ENCODE peak calls at places on chromosomes 16 and 17, in eight cellular contexts. Z, Y, U, X, A, L, N and I are unnamed samples. For H3K4me1, the result is how much of the 10 kb centered on the place peaks cover.

GRCh38 chr16:87584975-87585374 is 17.3 kb upstream of the JPH3 start:
- DNase-seq in Z (no peak), Y (no peak), U (no peak), X (no peak), A (no peak), L (no peak), N (no peak), I (no peak)

GRCh38 chr17:32807577-32807976 is 69.3 kb downstream of the MYO1D start:
- DNase-seq in Z (no peak), Y (no peak), U (no peak), X (peak), A (no peak), L (no peak), N (no peak), I (no peak)

GRCh38 chr16:23354246-23354645 is 52.1 kb downstream of the SCNN1B start:
- DNase-seq in Z (no peak), Y (no peak), U (no peak), X (no peak), A (no peak), L (no peak), N (no peak), I (no peak)

GRCh38 chr16:12600536-12601256 is 203.0 kb downstream of the CPPED1 start:
- DNase-seq in Z (no peak), Y (no peak), U (no peak), X (no peak), A (no peak), L (no peak), N (no peak), I (no peak)

GRCh38 chr17:41013606-41014005 is 4.7 kb upstream of the KRTAP3-1 start:
- DNase-seq in Z (peak), Y (no peak), U (no peak), X (no peak), A (peak), L (no peak), N (no peak), I (peak)

GRCh38 chr17:40071720-40072480 is 9.1 kb downstream of the THRA start:
- DNase-seq in Z (no peak), Y (peak), U (peak), X (peak), A (peak), L (peak), N (peak), I (peak)

GRCh38 chr17:9021158-9021984 is at the start of gene NTN1:
- DNase-seq in Z (peak), Y (peak), U (peak), X (no peak), A (peak), L (peak), N (peak), I (peak)

GRCh38 chr17:10618202-10618635 is 38.9 kb downstream of the MYH3 start:
- DNase-seq in Z (peak), Y (peak), U (peak), X (peak), A (peak), L (no peak), N (peak), I (peak)

GRCh38 chr17:61412860-61413653 is 13.4 kb downstream of the TBX2 start:
- DNase-seq in Z (no peak), Y (no peak), U (no peak), X (no peak), A (peak), L (no peak), N (peak), I (no peak)
- H3K4me1 ChIP-seq in Z (under half), Y (under half), U (under half), X (under half), A (under half), L (under half), N (under half), I (under half)

GRCh38 chr16:30379165-30379783 is 3.1 kb downstream of the SEPTIN1 start:
- DNase-seq in Z (no peak), Y (no peak), U (no peak), X (no peak), A (peak), L (no peak), N (no peak), I (no peak)

GRCh38 chr16:30380801-30381208 is 1.6 kb downstream of the SEPTIN1 start:
- DNase-seq in Z (no peak), Y (no peak), U (no peak), X (no peak), A (no peak), L (no peak), N (no peak), I (no peak)

GRCh38 chr16:30381351-30382041 is 865 bp downstream of the SEPTIN1 start:
- DNase-seq in Z (no peak), Y (no peak), U (no peak), X (no peak), A (no peak), L (no peak), N (no peak), I (no peak)

GRCh38 chr16:30380072-30380471 is 2.3 kb downstream of the SEPTIN1 start:
- DNase-seq in Z (no peak), Y (no peak), U (no peak), X (no peak), A (no peak), L (no peak), N (no peak), I (no peak)

GRCh38 chr16:30382398-30383015 is at the start of gene SEPTIN1:
- DNase-seq in Z (no peak), Y (no peak), U (no peak), X (no peak), A (no peak), L (no peak), N (no peak), I (no peak)
- H3K27ac ChIP-seq in Z (no peak), Y (no peak), U (no peak), X (no peak), A (no peak), L (peak), N (peak), I (no peak)

GRCh38 chr17:75341784-75342183 is 52.6 kb upstream of the SLC25A19 start:
- DNase-seq in Z (no peak), Y (no peak), U (no peak), X (no peak), A (no peak), L (no peak), N (no peak), I (no peak)
- H3K4me1 ChIP-seq in Z (under half), Y (under half), U (under half), X (under half), A (under half), L (under half), N (under half), I (under half)

DNA sequence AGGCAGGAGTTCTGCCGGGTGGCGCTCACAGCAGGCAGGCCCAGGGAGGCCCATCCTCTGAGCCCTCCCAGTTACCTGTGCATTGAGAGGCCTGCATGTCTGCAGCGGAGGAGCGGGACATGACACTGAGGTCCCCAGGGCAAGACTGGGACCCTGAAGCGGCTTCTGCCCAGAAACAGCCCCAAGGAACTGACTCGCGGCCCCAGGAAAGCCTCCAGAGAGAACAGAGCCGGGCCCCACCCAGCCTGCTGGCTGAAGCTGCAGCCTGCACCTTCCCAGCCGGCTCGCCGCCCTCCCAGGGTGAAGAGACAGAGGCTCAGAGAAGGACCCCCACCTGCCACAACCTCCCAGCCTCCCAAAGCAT is 16.5 kb downstream of the ZNF423 start:
- DNase-seq in Z (no peak), Y (no peak), U (no peak), X (no peak), A (no peak), L (no peak), N (no peak), I (no peak)
- H3K27ac ChIP-seq in Z (no peak), Y (no peak), U (peak), X (no peak), A (no peak), L (peak), N (no peak), I (no peak)

DNA sequence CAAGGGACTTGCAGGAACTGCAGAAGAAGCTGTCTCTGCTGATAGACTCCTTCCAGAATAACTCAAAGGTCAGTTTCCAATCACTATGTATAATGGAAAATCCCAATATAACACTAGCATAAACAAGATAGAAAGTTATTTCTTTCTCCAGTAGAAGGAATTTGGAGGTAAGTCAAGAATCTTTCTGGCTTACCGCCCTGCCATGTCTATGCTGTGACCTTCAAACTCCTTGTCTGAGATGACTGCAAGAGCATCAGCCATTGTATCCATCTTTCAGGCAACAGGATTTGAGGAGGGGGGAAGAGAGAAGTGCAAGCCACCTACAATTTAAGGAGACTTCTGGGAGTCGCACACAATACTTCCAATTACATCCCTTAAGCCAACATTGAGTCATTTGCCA is 2.7 kb downstream of the LDAF1 start:
- DNase-seq in Z (peak), Y (no peak), U (no peak), X (no peak), A (no peak), L (no peak), N (no peak), I (no peak)
- H3K4me1 ChIP-seq in Z (under half), Y (under half), U (under half), X (under half), A (under half), L (under half), N (under half), I (under half)

DNA sequence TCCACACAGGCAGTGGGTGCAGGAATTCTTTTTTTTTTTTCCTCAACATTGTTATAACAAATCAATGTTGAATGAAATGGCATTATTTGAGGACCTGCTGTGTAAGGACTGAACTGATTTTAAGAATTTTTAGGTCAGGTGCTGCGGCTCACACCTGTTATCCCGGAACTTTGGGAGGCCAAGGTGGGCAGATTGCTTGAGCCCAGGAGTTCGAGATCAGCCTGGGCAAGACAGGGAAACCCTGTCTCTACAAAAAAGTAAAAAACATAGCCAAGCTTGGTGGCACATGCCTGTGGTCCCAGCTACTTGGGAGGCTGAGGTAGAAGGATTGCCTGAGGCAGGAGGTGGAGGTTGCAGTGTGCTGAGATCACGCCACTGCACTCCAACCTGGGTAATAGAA is 12.4 kb downstream of the MPRIP start:
- DNase-seq in Z (no peak), Y (no peak), U (no peak), X (no peak), A (no peak), L (no peak), N (no peak), I (no peak)
- H3K27ac ChIP-seq in Z (no peak), Y (no peak), U (no peak), X (no peak), A (no peak), L (peak), N (no peak), I (no peak)

GRCh38 chr17:42190491-42191180 is 3.7 kb downstream of the GHDC start:
- DNase-seq in Z (no peak), Y (no peak), U (no peak), X (no peak), A (no peak), L (no peak), N (no peak), I (no peak)

GRCh38 chr17:42189651-42189965 is 4.4 kb upstream of the HCRT start:
- DNase-seq in Z (no peak), Y (no peak), U (no peak), X (no peak), A (no peak), L (no peak), N (no peak), I (no peak)

GRCh38 chr17:42188749-42189650 is 3.7 kb upstream of the HCRT start:
- DNase-seq in Z (no peak), Y (peak), U (no peak), X (no peak), A (no peak), L (no peak), N (no peak), I (no peak)

GRCh38 chr17:42192189-42193126 is 1.8 kb downstream of the GHDC start:
- DNase-seq in Z (no peak), Y (no peak), U (no peak), X (no peak), A (no peak), L (no peak), N (no peak), I (no peak)

DNA sequence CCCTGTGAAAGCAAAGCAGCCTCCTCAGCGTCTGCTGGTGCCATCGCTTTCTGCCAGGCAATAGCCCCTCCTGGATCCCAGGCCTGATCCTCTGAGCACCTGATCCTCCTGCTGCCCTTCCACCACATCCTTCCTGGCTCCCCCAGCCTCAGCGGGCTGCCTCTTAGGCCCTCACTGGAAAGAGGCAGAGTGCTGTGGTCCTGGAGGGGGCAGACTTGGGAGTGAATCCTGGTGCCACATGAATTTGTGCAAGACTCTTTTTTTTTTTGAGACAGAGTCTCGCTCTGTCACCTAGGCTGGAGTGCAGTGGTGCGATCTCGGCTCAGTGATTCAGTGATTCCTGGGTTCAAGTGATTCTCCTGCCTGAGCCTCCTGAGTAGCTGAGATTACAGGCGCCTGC is 3.1 kb downstream of the GHDC start:
- DNase-seq in Z (no peak), Y (no peak), U (no peak), X (no peak), A (no peak), L (no peak), N (no peak), I (no peak)
- H3K4me1 ChIP-seq in Z (under half), Y (under half), U (under half), X (under half), A (under half), L (under half), N (under half), I (under half)

GRCh38 chr17:28760561-28760960 is 16.8 kb downstream of the TRAF4 start:
- DNase-seq in Z (no peak), Y (no peak), U (no peak), X (no peak), A (no peak), L (no peak), N (no peak), I (no peak)
- H3K27ac ChIP-seq in Z (no peak), Y (no peak), U (peak), X (no peak), A (no peak), L (no peak), N (no peak), I (no peak)